ENCODE peak calls at places on chromosomes 4 and X, in four cellular contexts. R is ascending aorta, H is fibroblast of lung, T is right atrium auricular region. G is an unnamed sample.
A peak's percentile ranks its signal among the peaks of the same experiment; 100 is the strongest.

GRCh38 chrX:56765816-56766553 is 36.9 kb downstream of the NBDY start:
- DNase-seq in R (peak; percentile 52), H (no peak), T (peak; percentile 57), G (no peak)

GRCh38 chrX:150848914-150849365 is 49.5 kb downstream of the CD99L2 start:
- DNase-seq in R (no peak), H (no peak), T (no peak), G (no peak)

GRCh38 chr4:121048165-121048564 is 24.2 kb downstream of the NDNF start:
- DNase-seq in R (no peak), H (no peak), T (no peak), G (no peak)

GRCh38 chr4:181685911-181686310 is 557.3 kb upstream of the TENM3 start:
- DNase-seq in R (no peak), H (peak; percentile 89), T (no peak), G (no peak)

GRCh38 chr4:89419121-89419695 is 111.6 kb upstream of the GPRIN3 start:
- DNase-seq in R (no peak), H (no peak), T (no peak), G (no peak)

GRCh38 chr4:101367201-101367600 is 19.9 kb upstream of the PPP3CA start:
- DNase-seq in R (no peak), H (peak; percentile 80), T (no peak), G (no peak)

GRCh38 chrX:63581390-63581789 is 203.6 kb downstream of the ARHGEF9 start:
- DNase-seq in R (no peak), H (no peak), T (no peak), G (peak; percentile 3)

GRCh38 chrX:109312757-109313156 is 169.1 kb downstream of the GUCY2F start:
- DNase-seq in R (no peak), H (no peak), T (no peak), G (no peak)

GRCh38 chr4:88159137-88159725 is 792 bp upstream of the ABCG2 start:
- DNase-seq in R (peak; percentile 65), H (no peak), T (no peak), G (no peak)

GRCh38 chrX:17294561-17294960 is 80.4 kb upstream of the NHS start:
- DNase-seq in R (no peak), H (no peak), T (no peak), G (no peak)

GRCh38 chrX:120499301-120500097 is 30.4 kb upstream of the LAMP2 start:
- DNase-seq in R (no peak), H (peak; percentile 49), T (no peak), G (no peak)

GRCh38 chr4:128776794-128777216 is 32.7 kb upstream of the JADE1 start:
- DNase-seq in R (peak; percentile 80), H (peak; percentile 94), T (peak; percentile 67), G (no peak)

GRCh38 chr4:141858437-141858836 is 222.1 kb downstream of the IL15 start:
- DNase-seq in R (no peak), H (no peak), T (no peak), G (no peak)

GRCh38 chr4:67886281-67886680 is 2.5 kb upstream of the TMPRSS11D start:
- DNase-seq in R (no peak), H (peak; percentile 27), T (no peak), G (no peak)

DNA sequence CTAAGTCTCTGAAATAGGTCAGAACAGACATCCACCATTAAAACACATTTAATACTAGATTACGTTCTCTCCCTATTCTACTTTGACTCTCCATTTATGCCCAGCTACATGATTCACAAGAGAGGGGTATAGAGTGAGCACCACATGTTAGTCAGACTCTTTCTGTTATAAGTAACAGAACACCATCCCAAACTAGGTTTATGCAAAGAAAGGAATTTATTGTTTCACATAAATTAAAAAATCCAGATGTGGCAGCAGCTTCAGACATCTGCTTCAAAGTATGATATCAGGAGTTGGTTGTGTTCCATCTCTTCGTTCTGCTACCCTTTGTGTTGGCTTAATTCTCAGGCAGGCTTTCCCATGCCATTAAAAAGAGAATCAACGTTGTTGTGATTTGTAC is 163.4 kb downstream of the SLC7A11 start:
- DNase-seq in R (no peak), H (no peak), T (no peak), G (no peak)
- H3K27ac ChIP-seq in R (no peak overlapping the region), H (no peak overlapping the region), T (no peak overlapping the region), G (no peak overlapping the region)

GRCh38 chr4:138629669-138630068 is 385.9 kb upstream of the NOCT start:
- DNase-seq in R (no peak), H (no peak), T (no peak), G (no peak)
- H3K27ac ChIP-seq in R (no peak overlapping the region), H (no peak overlapping the region), T (no peak overlapping the region), G (no peak overlapping the region)

GRCh38 chr4:77631276-77631675 is 25.7 kb downstream of the CXCL13 start:
- DNase-seq in R (no peak), H (no peak), T (no peak), G (no peak)
- H3K27ac ChIP-seq in R (no peak overlapping the region), H (no peak overlapping the region), T (no peak overlapping the region), G (no peak overlapping the region)

DNA sequence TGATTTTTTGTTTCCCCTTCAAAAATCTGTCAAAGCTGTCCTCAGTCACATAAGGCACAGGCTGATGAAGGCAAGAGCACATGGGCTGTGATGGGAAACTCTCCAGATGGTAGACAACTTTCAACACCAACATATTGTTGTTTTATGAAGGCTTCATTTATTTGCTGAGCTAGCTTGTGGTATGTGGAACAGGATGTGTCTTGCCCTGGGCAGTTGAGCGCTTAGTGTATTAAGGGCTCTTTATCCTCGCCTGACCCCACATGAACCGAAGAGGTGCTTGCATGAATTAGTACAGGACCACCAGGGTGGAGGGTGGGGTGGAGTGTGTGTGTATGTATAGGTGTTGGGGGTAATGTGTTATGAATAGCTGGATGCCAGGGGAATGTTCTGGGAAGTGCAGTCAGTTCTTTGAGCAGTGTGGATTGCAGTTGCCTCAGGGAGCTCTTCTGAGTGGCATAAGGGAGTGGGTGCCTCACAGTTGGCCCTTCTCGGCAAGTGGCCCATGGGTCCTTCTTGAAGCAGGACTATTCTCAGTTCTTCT is 103.1 kb downstream of the PHEX start:
- DNase-seq in R (no peak), H (peak; percentile 89), T (no peak), G (no peak)
- H3K27ac ChIP-seq in R (peak overlapping the region; percentile 30), H (peak overlapping the region; percentile 69), T (no peak overlapping the region), G (no peak overlapping the region)

DNA sequence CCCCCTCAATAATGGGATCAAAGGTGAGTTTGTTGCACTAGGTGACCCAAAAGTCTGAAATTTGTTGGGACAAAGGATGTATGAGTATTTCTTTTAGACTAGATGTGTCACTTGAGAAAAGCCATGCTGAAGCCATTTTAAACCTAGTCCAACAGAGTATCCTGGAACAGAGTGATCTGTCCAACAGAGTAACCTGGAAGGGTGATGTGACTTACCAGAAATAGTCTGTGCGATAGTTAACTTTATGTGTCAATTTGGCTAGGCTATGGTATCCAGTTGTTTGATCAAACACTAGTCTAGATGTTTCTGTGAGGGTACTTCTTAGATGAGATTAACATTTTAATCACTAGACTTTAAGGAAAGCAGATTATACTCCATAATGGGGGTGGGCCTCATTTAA is 154.5 kb downstream of the PARM1 start:
- DNase-seq in R (no peak), H (no peak), T (no peak), G (no peak)
- H3K27ac ChIP-seq in R (no peak overlapping the region), H (no peak overlapping the region), T (no peak overlapping the region), G (no peak overlapping the region)

DNA sequence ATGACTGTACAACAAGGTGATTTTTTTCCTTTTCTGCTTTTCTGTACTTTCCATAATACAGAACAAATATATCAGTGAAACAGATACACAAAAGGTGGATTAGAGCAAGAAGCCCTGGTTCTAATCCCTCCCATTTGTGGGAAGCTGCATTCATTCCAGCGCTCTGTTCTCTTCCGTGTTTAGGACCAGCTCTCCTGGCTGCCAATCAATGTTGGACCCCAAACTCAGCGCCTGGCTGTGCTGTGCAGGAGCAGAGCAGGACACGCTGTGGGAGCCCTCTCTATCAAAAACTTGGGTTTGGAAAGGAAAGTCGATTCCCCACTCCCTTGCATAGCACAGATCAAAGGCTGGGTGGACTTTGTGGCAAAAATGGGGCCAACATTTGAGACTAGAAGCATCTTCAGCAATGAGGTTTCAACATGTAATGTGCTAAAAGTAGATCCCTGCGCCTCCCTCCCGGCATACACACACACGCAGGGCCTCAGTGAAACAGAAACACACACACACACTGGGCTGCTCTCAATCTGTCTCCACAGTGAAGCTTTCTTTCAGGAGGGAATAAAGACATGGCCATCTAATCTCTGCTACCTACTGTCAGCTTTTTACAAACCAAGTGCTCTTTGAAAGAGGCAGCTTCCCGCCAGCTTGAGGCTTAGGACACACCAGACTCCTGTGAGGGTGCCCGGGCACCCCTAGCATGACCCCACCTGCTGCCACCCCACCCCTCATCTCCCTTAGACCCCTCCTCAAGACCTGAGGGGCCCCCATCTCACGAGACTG is 12.2 kb downstream of the WDR1 start:
- DNase-seq in R (no peak), H (peak; percentile 43), T (no peak), G (peak; percentile 62)
- H3K27ac ChIP-seq in R (peak overlapping the region; percentile 89), H (peak overlapping the region; percentile 37), T (peak overlapping the region; percentile 90), G (peak overlapping the region; percentile 80)

GRCh38 chrX:106649523-106650428 is 38.0 kb downstream of the RADX start:
- DNase-seq in R (no peak), H (no peak), T (no peak), G (no peak)
- H3K27ac ChIP-seq in R (no peak overlapping the region), H (no peak overlapping the region), T (no peak overlapping the region), G (no peak overlapping the region)

GRCh38 chrX:123087326-123087725 is 96.8 kb upstream of the GRIA3 start:
- DNase-seq in R (no peak), H (no peak), T (no peak), G (no peak)

GRCh38 chrX:123085311-123085940 is 98.7 kb upstream of the GRIA3 start:
- DNase-seq in R (no peak), H (no peak), T (no peak), G (peak; percentile 11)

GRCh38 chrX:123083924-123084323 is 100.2 kb upstream of the GRIA3 start:
- DNase-seq in R (no peak), H (no peak), T (no peak), G (no peak)

GRCh38 chrX:123086768-123087167 is 97.3 kb upstream of the GRIA3 start:
- DNase-seq in R (no peak), H (no peak), T (no peak), G (no peak)

GRCh38 chrX:123084797-123085196 is 99.3 kb upstream of the GRIA3 start:
- DNase-seq in R (no peak), H (no peak), T (no peak), G (no peak)
- H3K27ac ChIP-seq in R (no peak overlapping the region), H (no peak overlapping the region), T (no peak overlapping the region), G (no peak overlapping the region)